ENCODE peak calls at places on chromosome 18, in seven cellular contexts. One of them, this sample, is unnamed.

GRCh38 chr18:1050012-1050657 is 145.5 kb downstream of the ADCYAP1 start:
- DNase-seq in RWPE2: no peak
- DNase-seq in SK-N-SH: no peak
- DNase-seq in DND-41: no peak
- DNase-seq in fibroblast of lung: peak; percentile 44
- DNase-seq in A549: no peak
- DNase-seq in lower lobe of right lung: no peak
- DNase-seq in this sample: no peak

GRCh38 chr18:10234912-10235439 is 219.5 kb upstream of the APCDD1 start:
- DNase-seq in SK-N-SH: no peak
- DNase-seq in RWPE2: no peak
- DNase-seq in lower lobe of right lung: no peak
- DNase-seq in fibroblast of lung: peak; percentile 66
- DNase-seq in A549: no peak
- DNase-seq in DND-41: no peak
- DNase-seq in this sample: no peak

GRCh38 chr18:48165104-48165866 is 234.8 kb upstream of the SMAD2 start:
- DNase-seq in A549: no peak
- DNase-seq in SK-N-SH: no peak
- DNase-seq in lower lobe of right lung: no peak
- DNase-seq in DND-41: no peak
- DNase-seq in RWPE2: no peak
- DNase-seq in fibroblast of lung: no peak
- DNase-seq in this sample: no peak

GRCh38 chr18:28485918-28486317 is 309.0 kb upstream of the CDH2 start:
- DNase-seq in A549: no peak
- DNase-seq in SK-N-SH: no peak
- DNase-seq in lower lobe of right lung: no peak
- DNase-seq in DND-41: no peak
- DNase-seq in RWPE2: no peak
- DNase-seq in fibroblast of lung: no peak
- DNase-seq in this sample: no peak

GRCh38 chr18:46158498-46158897 is 54.3 kb downstream of the HAUS1 start:
- DNase-seq in SK-N-SH: no peak
- DNase-seq in DND-41: no peak
- DNase-seq in A549: no peak
- DNase-seq in RWPE2: no peak
- DNase-seq in lower lobe of right lung: no peak
- DNase-seq in fibroblast of lung: peak; percentile 23
- DNase-seq in this sample: no peak

GRCh38 chr18:22428672-22429071 is 11.0 kb upstream of the CTAGE1 start:
- DNase-seq in lower lobe of right lung: no peak
- DNase-seq in RWPE2: no peak
- DNase-seq in fibroblast of lung: peak; percentile 21
- DNase-seq in A549: no peak
- DNase-seq in DND-41: no peak
- DNase-seq in SK-N-SH: no peak
- DNase-seq in this sample: no peak

GRCh38 chr18:36448384-36449290 is 151.1 kb downstream of the FHOD3 start:
- DNase-seq in RWPE2: no peak
- DNase-seq in fibroblast of lung: no peak
- DNase-seq in A549: no peak
- DNase-seq in DND-41: no peak
- DNase-seq in SK-N-SH: no peak
- DNase-seq in lower lobe of right lung: no peak
- DNase-seq in this sample: no peak

GRCh38 chr18:70499218-70499691 is 210.4 kb downstream of the SOCS6 start:
- DNase-seq in fibroblast of lung: no peak
- DNase-seq in A549: no peak
- DNase-seq in DND-41: no peak
- DNase-seq in RWPE2: no peak
- DNase-seq in lower lobe of right lung: no peak
- DNase-seq in SK-N-SH: no peak
- DNase-seq in this sample: no peak

GRCh38 chr18:62524443-62525200 is 1.8 kb downstream of the ZCCHC2 start:
- DNase-seq in DND-41: peak; percentile 59
- DNase-seq in SK-N-SH: peak; percentile 74
- DNase-seq in lower lobe of right lung: peak; percentile 79
- DNase-seq in RWPE2: peak; percentile 55
- DNase-seq in A549: peak; percentile 19
- DNase-seq in fibroblast of lung: peak; percentile 60
- DNase-seq in this sample: peak; percentile 79

GRCh38 chr18:2978626-2979025 is 34.3 kb downstream of the LPIN2 start:
- DNase-seq in A549: peak; percentile 21
- DNase-seq in lower lobe of right lung: no peak
- DNase-seq in RWPE2: no peak
- DNase-seq in SK-N-SH: no peak
- DNase-seq in fibroblast of lung: peak; percentile 85
- DNase-seq in DND-41: no peak
- DNase-seq in this sample: no peak

GRCh38 chr18:37922162-37922561 is 356.6 kb upstream of the CELF4 start:
- DNase-seq in SK-N-SH: no peak
- DNase-seq in RWPE2: no peak
- DNase-seq in lower lobe of right lung: no peak
- DNase-seq in A549: no peak
- DNase-seq in fibroblast of lung: no peak
- DNase-seq in DND-41: no peak
- DNase-seq in this sample: no peak

GRCh38 chr18:48036191-48036590 is 105.7 kb upstream of the SMAD2 start:
- DNase-seq in DND-41: no peak
- DNase-seq in fibroblast of lung: peak; percentile 18
- DNase-seq in lower lobe of right lung: peak; percentile 28
- DNase-seq in RWPE2: peak; percentile 26
- DNase-seq in SK-N-SH: no peak
- DNase-seq in A549: no peak
- DNase-seq in this sample: no peak

GRCh38 chr18:57906852-57907251 is 103.7 kb upstream of the ATP8B1 start:
- DNase-seq in RWPE2: no peak
- DNase-seq in A549: peak; percentile 10
- DNase-seq in DND-41: no peak
- DNase-seq in lower lobe of right lung: no peak
- DNase-seq in fibroblast of lung: no peak
- DNase-seq in SK-N-SH: no peak
- DNase-seq in this sample: no peak

GRCh38 chr18:3448845-3449701 is 899 bp upstream of the TGIF1 start:
- DNase-seq in fibroblast of lung: peak; percentile 81
- DNase-seq in DND-41: peak; percentile 81
- DNase-seq in A549: no peak
- DNase-seq in lower lobe of right lung: peak; percentile 92
- DNase-seq in SK-N-SH: peak; percentile 60
- DNase-seq in RWPE2: peak; percentile 93
- DNase-seq in this sample: peak; percentile 78

GRCh38 chr18:36424741-36425142 is 127.2 kb downstream of the FHOD3 start:
- DNase-seq in RWPE2: no peak
- DNase-seq in fibroblast of lung: no peak
- DNase-seq in SK-N-SH: peak; percentile 24
- DNase-seq in DND-41: no peak
- DNase-seq in lower lobe of right lung: no peak
- DNase-seq in A549: no peak
- DNase-seq in this sample: no peak

GRCh38 chr18:63073481-63073880 is 246.1 kb downstream of the BCL2 start:
- DNase-seq in DND-41: peak; percentile 43
- DNase-seq in SK-N-SH: no peak
- DNase-seq in A549: no peak
- DNase-seq in RWPE2: no peak
- DNase-seq in fibroblast of lung: no peak
- DNase-seq in lower lobe of right lung: no peak
- DNase-seq in this sample: no peak

GRCh38 chr18:2223394-2223793 is 347.9 kb downstream of the METTL4 start:
- DNase-seq in lower lobe of right lung: no peak
- DNase-seq in DND-41: no peak
- DNase-seq in RWPE2: no peak
- DNase-seq in fibroblast of lung: peak; percentile 68
- DNase-seq in A549: no peak
- DNase-seq in SK-N-SH: no peak
- DNase-seq in this sample: no peak

GRCh38 chr18:47930844-47931706 is 616 bp upstream of the SMAD2 start:
- DNase-seq in DND-41: peak; percentile 96
- DNase-seq in A549: peak; percentile 68
- DNase-seq in SK-N-SH: peak; percentile 96
- DNase-seq in lower lobe of right lung: peak; percentile 99
- DNase-seq in RWPE2: peak; percentile 98
- DNase-seq in fibroblast of lung: peak; percentile 95
- DNase-seq in this sample: peak; percentile 93

GRCh38 chr18:48488388-48488850 is 50.4 kb upstream of the CTIF start:
- DNase-seq in DND-41: no peak
- DNase-seq in fibroblast of lung: peak; percentile 97
- DNase-seq in A549: peak; percentile 50
- DNase-seq in RWPE2: peak; percentile 84
- DNase-seq in lower lobe of right lung: peak; percentile 75
- DNase-seq in SK-N-SH: no peak
- DNase-seq in this sample: no peak

GRCh38 chr18:8975624-8976023 is 126.9 kb upstream of the NDUFV2 start:
- DNase-seq in lower lobe of right lung: no peak
- DNase-seq in SK-N-SH: no peak
- DNase-seq in DND-41: no peak
- DNase-seq in fibroblast of lung: no peak
- DNase-seq in RWPE2: no peak
- DNase-seq in A549: no peak
- DNase-seq in this sample: no peak

GRCh38 chr18:8978394-8978793 is 124.1 kb upstream of the NDUFV2 start:
- DNase-seq in A549: no peak
- DNase-seq in DND-41: no peak
- DNase-seq in SK-N-SH: no peak
- DNase-seq in lower lobe of right lung: no peak
- DNase-seq in fibroblast of lung: no peak
- DNase-seq in RWPE2: no peak
- DNase-seq in this sample: no peak

GRCh38 chr18:8977166-8977565 is 125.3 kb upstream of the NDUFV2 start:
- DNase-seq in SK-N-SH: no peak
- DNase-seq in fibroblast of lung: no peak
- DNase-seq in A549: no peak
- DNase-seq in DND-41: no peak
- DNase-seq in lower lobe of right lung: no peak
- DNase-seq in RWPE2: no peak
- DNase-seq in this sample: no peak

GRCh38 chr18:8977701-8978100 is 124.8 kb upstream of the NDUFV2 start:
- DNase-seq in RWPE2: no peak
- DNase-seq in fibroblast of lung: no peak
- DNase-seq in SK-N-SH: no peak
- DNase-seq in A549: no peak
- DNase-seq in DND-41: no peak
- DNase-seq in lower lobe of right lung: no peak
- DNase-seq in this sample: no peak

DNA sequence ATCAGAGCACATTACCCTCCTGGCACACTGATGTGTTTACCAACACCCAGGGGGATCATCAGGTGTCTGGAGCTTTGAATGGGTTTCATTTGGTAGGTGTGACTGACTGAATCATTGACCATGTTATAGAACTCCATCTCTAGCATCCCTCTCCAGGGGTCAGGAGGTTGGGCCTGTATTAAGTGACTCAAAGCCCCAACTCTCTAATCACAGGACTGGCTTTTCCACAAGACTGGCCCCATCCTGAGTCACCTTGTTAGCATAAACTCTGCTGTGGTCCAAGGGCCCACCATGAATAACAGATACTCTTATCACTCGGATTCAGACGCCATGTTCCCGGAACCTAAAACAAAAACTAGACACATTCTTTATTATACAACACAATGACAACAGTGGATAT is 125.9 kb upstream of the NDUFV2 start:
- DNase-seq in A549: no peak
- DNase-seq in SK-N-SH: no peak
- DNase-seq in DND-41: no peak
- DNase-seq in lower lobe of right lung: no peak
- DNase-seq in fibroblast of lung: no peak
- DNase-seq in RWPE2: no peak
- DNase-seq in this sample: no peak
- H3K4me1 ChIP-seq in A549: peaks cover 17% of the 10 kb centered on the region
- H3K4me1 ChIP-seq in SK-N-SH: no peaks in the 10 kb centered on the region
- H3K4me1 ChIP-seq in DND-41: no peaks in the 10 kb centered on the region
- H3K4me1 ChIP-seq in lower lobe of right lung: no peaks in the 10 kb centered on the region
- H3K4me1 ChIP-seq in fibroblast of lung: no peaks in the 10 kb centered on the region
- H3K4me1 ChIP-seq in RWPE2: no peaks in the 10 kb centered on the region
- H3K4me1 ChIP-seq in this sample: no peaks in the 10 kb centered on the region

GRCh38 chr18:5604778-5605177 is 61.0 kb upstream of the EPB41L3 start:
- DNase-seq in lower lobe of right lung: no peak
- DNase-seq in RWPE2: no peak
- DNase-seq in SK-N-SH: no peak
- DNase-seq in A549: no peak
- DNase-seq in DND-41: no peak
- DNase-seq in fibroblast of lung: no peak
- DNase-seq in this sample: no peak

GRCh38 chr18:5600376-5601071 is 56.7 kb upstream of the EPB41L3 start:
- DNase-seq in lower lobe of right lung: no peak
- DNase-seq in A549: no peak
- DNase-seq in SK-N-SH: no peak
- DNase-seq in DND-41: no peak
- DNase-seq in RWPE2: no peak
- DNase-seq in fibroblast of lung: no peak
- DNase-seq in this sample: no peak

GRCh38 chr18:5603153-5603552 is 59.4 kb upstream of the EPB41L3 start:
- DNase-seq in fibroblast of lung: no peak
- DNase-seq in DND-41: no peak
- DNase-seq in RWPE2: no peak
- DNase-seq in SK-N-SH: no peak
- DNase-seq in lower lobe of right lung: no peak
- DNase-seq in A549: no peak
- DNase-seq in this sample: no peak

GRCh38 chr18:5596585-5596984 is 52.8 kb upstream of the EPB41L3 start:
- DNase-seq in DND-41: no peak
- DNase-seq in lower lobe of right lung: no peak
- DNase-seq in fibroblast of lung: no peak
- DNase-seq in SK-N-SH: no peak
- DNase-seq in A549: no peak
- DNase-seq in RWPE2: no peak
- DNase-seq in this sample: no peak

GRCh38 chr18:5601188-5601624 is 57.4 kb upstream of the EPB41L3 start:
- DNase-seq in fibroblast of lung: no peak
- DNase-seq in DND-41: no peak
- DNase-seq in A549: no peak
- DNase-seq in lower lobe of right lung: no peak
- DNase-seq in RWPE2: no peak
- DNase-seq in SK-N-SH: no peak
- DNase-seq in this sample: no peak
- H3K4me3 ChIP-seq in fibroblast of lung: no peak overlapping the region
- H3K4me3 ChIP-seq in DND-41: no peak overlapping the region
- H3K4me3 ChIP-seq in A549: no peak overlapping the region
- H3K4me3 ChIP-seq in lower lobe of right lung: no peak overlapping the region
- H3K4me3 ChIP-seq in RWPE2: no peak overlapping the region
- H3K4me3 ChIP-seq in SK-N-SH: no peak overlapping the region
- H3K4me3 ChIP-seq in this sample: no peak overlapping the region

DNA sequence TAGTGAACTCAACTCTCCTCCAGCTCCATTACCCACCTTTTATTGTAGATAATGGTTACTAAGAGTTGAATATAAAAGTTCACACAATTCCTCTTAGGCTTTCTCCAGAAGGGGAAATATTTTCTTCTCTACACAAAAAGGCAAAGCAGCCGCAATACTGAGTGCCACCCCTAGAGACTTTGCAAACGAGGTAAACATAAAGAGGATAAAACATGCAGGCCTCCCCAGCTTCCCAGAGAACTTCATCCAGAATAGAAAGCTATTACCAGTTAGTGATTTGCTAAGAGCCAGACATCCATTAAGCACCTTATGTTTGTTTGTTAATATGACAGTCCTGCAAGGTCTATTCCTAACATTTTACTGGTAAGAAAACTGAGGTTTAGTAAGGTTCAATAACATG is 17.4 kb downstream of the ZNF521 start:
- DNase-seq in SK-N-SH: no peak
- DNase-seq in DND-41: no peak
- DNase-seq in fibroblast of lung: no peak
- DNase-seq in A549: no peak
- DNase-seq in RWPE2: no peak
- DNase-seq in lower lobe of right lung: no peak
- DNase-seq in this sample: no peak
- TF ChIP-seq CTCF in SK-N-SH: peak; percentile 29
- TF ChIP-seq CTCF in DND-41: peak; percentile 4
- TF ChIP-seq CTCF in fibroblast of lung: peak; percentile 5
- TF ChIP-seq CTCF in A549: no peak
- TF ChIP-seq CTCF in RWPE2: no peak
- TF ChIP-seq CTCF in lower lobe of right lung: no peak
- TF ChIP-seq CTCF in this sample: no peak

GRCh38 chr18:74520096-74520833 is 14.0 kb upstream of the CNDP1 start:
- DNase-seq in fibroblast of lung: no peak
- DNase-seq in RWPE2: no peak
- DNase-seq in lower lobe of right lung: no peak
- DNase-seq in SK-N-SH: no peak
- DNase-seq in DND-41: no peak
- DNase-seq in A549: no peak
- DNase-seq in this sample: no peak
- H3K4me1 ChIP-seq in fibroblast of lung: no peaks in the 10 kb centered on the region
- H3K4me1 ChIP-seq in RWPE2: no peaks in the 10 kb centered on the region
- H3K4me1 ChIP-seq in lower lobe of right lung: peaks cover 6% of the 10 kb centered on the region
- H3K4me1 ChIP-seq in SK-N-SH: no peaks in the 10 kb centered on the region
- H3K4me1 ChIP-seq in DND-41: no peaks in the 10 kb centered on the region
- H3K4me1 ChIP-seq in A549: no peaks in the 10 kb centered on the region
- H3K4me1 ChIP-seq in this sample: no peaks in the 10 kb centered on the region